ENCODE peak calls at places on chromosomes 11 and 22, in six cellular contexts. Z is H9; L is psoas muscle; K is neural progenitor cell; J is adrenal gland; E is CD8-positive, alpha-beta memory T cell. Q is an unnamed sample.

GRCh38 chr11:109945626-109946321 is 147.4 kb upstream of the ZC3H12C start:
- DNase-seq in Z (no peak), L (no peak), K (no peak), J (no peak), E (no peak), Q (no peak)

GRCh38 chr11:2269601-2270321 is 627 bp downstream of the ASCL2 start:
- DNase-seq in Z (peak; percentile 82), L (peak; percentile 61), K (peak; percentile 87), J (peak; percentile 29), E (peak; percentile 30), Q (peak; percentile 89)

GRCh38 chr11:77170107-77170506 is 42.1 kb downstream of the MYO7A start:
- DNase-seq in Z (peak; percentile 89), L (peak; percentile 32), K (peak; percentile 60), J (no peak), E (no peak), Q (no peak)

GRCh38 chr11:69010361-69010891 is 2.6 kb downstream of the MRGPRF start:
- DNase-seq in Z (no peak), L (peak; percentile 47), K (no peak), J (no peak), E (no peak), Q (peak; percentile 40)

GRCh38 chr22:38867124-38867455 is 4.9 kb downstream of the CBX6 start:
- DNase-seq in Z (peak; percentile 56), L (no peak), K (no peak), J (no peak), E (no peak), Q (no peak)

GRCh38 chr11:104476898-104477297 is 313.0 kb upstream of the PDGFD start:
- DNase-seq in Z (no peak), L (no peak), K (no peak), J (no peak), E (no peak), Q (no peak)

GRCh38 chr11:60857378-60858232 is 1.9 kb upstream of the PTGDR2 start:
- DNase-seq in Z (no peak), L (peak; percentile 6), K (no peak), J (no peak), E (no peak), Q (peak; percentile 0)

GRCh38 chr22:31243339-31244043 is 31.4 kb downstream of the LIMK2 start:
- DNase-seq in Z (no peak), L (no peak), K (no peak), J (no peak), E (no peak), Q (no peak)

GRCh38 chr11:59773082-59773438 is 17.9 kb downstream of the STX3 start:
- DNase-seq in Z (no peak), L (no peak), K (no peak), J (no peak), E (no peak), Q (no peak)

GRCh38 chr11:36326524-36327419 is 30.7 kb downstream of the PRR5L start:
- DNase-seq in Z (no peak), L (no peak), K (no peak), J (no peak), E (no peak), Q (no peak)

GRCh38 chr11:130555251-130555841 is 106.9 kb downstream of the ADAMTS15 start:
- DNase-seq in Z (no peak), L (peak; percentile 68), K (no peak), J (no peak), E (no peak), Q (no peak)

GRCh38 chr11:43197357-43197756 is 114.4 kb upstream of the API5 start:
- DNase-seq in Z (no peak), L (no peak), K (no peak), J (no peak), E (no peak), Q (no peak)

GRCh38 chr22:46738961-46739870 is 1.2 kb upstream of the CERK start:
- DNase-seq in Z (peak; percentile 64), L (peak; percentile 61), K (peak; percentile 36), J (peak; percentile 81), E (peak; percentile 65), Q (no peak)

GRCh38 chr22:29949872-29950271 is 66.9 kb downstream of the MTMR3 start:
- DNase-seq in Z (no peak), L (no peak), K (no peak), J (no peak), E (no peak), Q (no peak)
- H3K4me1 ChIP-seq in Z (peaks cover 2% of the 10 kb centered on the region), L (peaks cover 68% of the 10 kb centered on the region), K (no peaks in the 10 kb centered on the region), J (peaks cover 27% of the 10 kb centered on the region), E (peaks cover 10% of the 10 kb centered on the region), Q (peaks cover 51% of the 10 kb centered on the region)

GRCh38 chr11:1060885-1061616 is 13.6 kb upstream of the MUC2 start:
- DNase-seq in Z (no peak), L (peak; percentile 48), K (no peak), J (peak; percentile 47), E (no peak), Q (peak; percentile 33)
- H3K27ac ChIP-seq in Z (no peak overlapping the region), L (no peak overlapping the region), K (no peak overlapping the region), J (no peak overlapping the region), E (no peak overlapping the region), Q (no peak overlapping the region)

DNA sequence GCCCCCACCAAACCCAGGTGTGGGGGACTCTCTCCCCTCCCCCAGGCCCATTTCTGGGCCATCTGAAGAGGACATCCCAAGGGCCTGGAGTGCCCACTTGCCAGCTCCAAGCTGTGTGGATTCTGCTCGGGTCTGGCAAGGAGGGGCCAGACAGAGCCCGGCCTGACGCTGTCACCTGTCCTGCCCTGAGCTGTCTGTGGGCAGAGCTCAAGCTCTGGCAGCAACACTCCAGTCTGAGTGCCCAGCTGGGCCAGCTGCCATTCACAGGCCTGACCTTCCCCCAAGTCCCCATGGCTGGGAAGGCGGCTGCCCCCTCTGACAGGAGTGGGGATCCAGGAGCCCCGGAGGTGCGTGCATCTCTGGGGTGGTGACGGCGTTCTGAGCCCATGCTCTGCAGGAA is 6.2 kb upstream of the PIM3 start:
- DNase-seq in Z (no peak), L (peak; percentile 90), K (no peak), J (no peak), E (no peak), Q (peak; percentile 88)
- H3K4me1 ChIP-seq in Z (no peaks in the 10 kb centered on the region), L (peaks cover 33% of the 10 kb centered on the region), K (peaks cover 3% of the 10 kb centered on the region), J (no peaks in the 10 kb centered on the region), E (peaks cover 1% of the 10 kb centered on the region), Q (peaks cover 83% of the 10 kb centered on the region)

DNA sequence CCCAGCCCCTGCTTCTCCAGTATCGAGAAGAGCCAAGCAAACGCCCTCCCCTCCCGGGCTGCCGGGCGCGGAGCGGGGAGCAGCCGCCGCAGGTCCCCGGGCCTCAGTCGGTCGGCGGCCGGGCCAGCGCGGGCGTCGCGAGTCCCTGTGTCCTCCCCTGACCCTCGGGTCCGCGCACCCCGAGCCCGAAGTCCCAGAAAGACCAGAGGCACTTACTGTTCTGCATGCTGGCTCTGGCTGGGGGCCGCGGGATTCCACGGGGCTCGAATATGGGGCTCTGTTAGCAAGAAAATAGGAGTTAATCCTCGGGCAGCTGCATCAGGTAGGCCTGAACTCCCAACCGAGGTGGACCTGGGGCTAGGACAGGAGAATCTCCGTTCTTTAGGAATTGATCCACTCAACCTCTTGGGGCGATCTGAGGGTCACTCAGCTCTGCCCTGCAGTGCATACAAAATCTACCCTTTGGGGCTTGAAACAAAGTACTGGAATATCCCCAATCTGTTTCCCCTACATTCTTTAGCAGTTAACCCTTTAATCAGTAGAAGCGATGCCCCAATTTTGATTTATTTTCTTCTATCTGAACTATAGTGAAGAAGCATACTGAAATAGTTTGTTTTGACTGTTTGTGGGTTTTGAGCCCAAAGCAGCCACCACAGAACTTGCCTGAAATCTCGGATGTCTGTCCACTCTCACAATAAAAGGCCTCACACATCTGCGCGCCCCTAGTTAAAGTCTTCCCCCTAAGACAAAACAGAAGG is 4.8 kb downstream of the PAX6 start:
- DNase-seq in Z (peak; percentile 39), L (no peak), K (peak; percentile 45), J (no peak), E (no peak), Q (peak; percentile 70)
- H3K27ac ChIP-seq in Z (no peak overlapping the region), L (no peak overlapping the region), K (no peak overlapping the region), J (no peak overlapping the region), E (no peak overlapping the region), Q (no peak overlapping the region)

DNA sequence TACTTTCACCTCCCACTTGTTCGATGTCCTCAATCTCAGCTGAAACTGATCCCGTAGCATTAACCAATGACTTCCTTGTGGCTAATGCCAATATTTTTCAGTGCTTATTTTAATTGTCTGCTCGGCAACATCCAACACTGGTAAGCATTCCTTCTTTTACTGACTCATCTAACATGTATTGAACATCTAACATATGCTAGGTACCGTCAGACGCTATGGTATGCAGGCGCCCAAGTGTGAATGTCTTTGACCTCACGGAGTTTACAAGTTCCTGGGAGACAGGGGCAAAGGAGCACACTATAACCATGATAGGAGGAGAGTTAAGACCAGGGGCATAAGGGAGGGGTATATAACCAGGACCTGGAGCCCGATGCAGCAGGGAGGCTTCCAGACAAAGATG is 1.7 kb downstream of the BRMS1 start:
- DNase-seq in Z (no peak), L (peak; percentile 5), K (no peak), J (no peak), E (no peak), Q (no peak)
- H3K4me1 ChIP-seq in Z (no peaks in the 10 kb centered on the region), L (peaks cover 27% of the 10 kb centered on the region), K (peaks cover 26% of the 10 kb centered on the region), J (peaks cover 28% of the 10 kb centered on the region), E (peaks cover 41% of the 10 kb centered on the region), Q (peaks cover 39% of the 10 kb centered on the region)

GRCh38 chr22:40203568-40203967 is 25.8 kb downstream of the TNRC6B start:
- DNase-seq in Z (no peak), L (no peak), K (no peak), J (no peak), E (no peak), Q (no peak)

GRCh38 chr22:40200795-40201194 is 23.1 kb downstream of the TNRC6B start:
- DNase-seq in Z (no peak), L (no peak), K (no peak), J (no peak), E (no peak), Q (no peak)

GRCh38 chr22:40199852-40200251 is 22.1 kb downstream of the TNRC6B start:
- DNase-seq in Z (no peak), L (no peak), K (no peak), J (no peak), E (no peak), Q (no peak)

GRCh38 chr22:40204331-40205116 is 26.8 kb downstream of the TNRC6B start:
- DNase-seq in Z (no peak), L (no peak), K (no peak), J (peak; percentile 49), E (no peak), Q (no peak)

DNA sequence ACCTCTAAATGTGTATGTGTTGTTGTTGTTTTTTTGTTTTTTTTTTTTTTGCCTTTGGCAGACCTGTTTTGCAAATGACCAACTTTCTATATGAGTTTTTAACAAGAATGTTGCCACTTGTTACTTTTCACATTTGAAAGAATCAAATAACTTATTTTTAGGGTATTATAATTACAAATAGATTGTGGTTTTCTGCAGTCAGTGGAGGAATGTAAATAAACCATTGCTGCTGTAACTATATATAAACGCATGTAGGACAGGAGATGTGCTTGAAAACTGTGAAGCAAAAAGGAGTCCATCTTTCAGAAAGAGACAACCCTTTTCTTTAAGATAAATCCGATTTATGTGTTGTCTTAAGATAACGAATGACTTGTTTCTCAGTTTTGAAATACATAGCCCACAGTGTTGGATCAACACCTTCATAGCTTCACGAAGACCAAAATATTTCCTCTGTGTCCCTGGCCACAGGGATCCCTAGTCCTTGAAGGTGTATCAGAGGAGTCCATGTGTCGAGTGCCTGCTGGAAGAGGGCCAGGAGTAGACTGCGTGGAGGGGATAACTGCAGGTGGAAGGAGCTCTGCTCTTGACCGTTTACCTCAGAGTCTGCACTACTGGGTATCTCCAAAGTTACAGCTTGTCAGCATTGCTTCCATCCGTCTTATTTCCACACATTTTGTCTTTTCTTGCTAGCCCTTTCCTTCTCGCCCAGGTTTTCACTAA is 24.7 kb downstream of the TNRC6B start:
- DNase-seq in Z (no peak), L (no peak), K (no peak), J (no peak), E (no peak), Q (no peak)
- H3K27ac ChIP-seq in Z (no peak overlapping the region), L (peak overlapping the region; percentile 54), K (no peak overlapping the region), J (no peak overlapping the region), E (no peak overlapping the region), Q (no peak overlapping the region)